ENCODE peak calls at places on chromosomes 11 and 22, in seven cellular contexts. A, M, Y, S, C, P and F are unnamed samples.

GRCh38 chr11:125517116-125517804 is 21.2 kb upstream of the FEZ1 start:
- DNase-seq in A (no peak), M (no peak), Y (no peak), S (peak; percentile 28), C (peak; percentile 94), P (peak; percentile 41), F (peak; percentile 38)

GRCh38 chr22:29167032-29167911 is 38.4 kb upstream of the EMID1 start:
- DNase-seq in A (no peak), M (no peak), Y (no peak), S (no peak), C (no peak), P (no peak), F (no peak)

GRCh38 chr22:34135749-34136148 is 215.5 kb upstream of the LARGE1 start:
- DNase-seq in A (no peak), M (no peak), Y (no peak), S (no peak), C (no peak), P (no peak), F (no peak)

GRCh38 chr11:69102732-69103615 is 52.8 kb upstream of the SMIM38 start:
- DNase-seq in A (no peak), M (no peak), Y (peak; percentile 45), S (peak; percentile 10), C (no peak), P (no peak), F (peak; percentile 61)

GRCh38 chr11:2213384-2213842 is 41.8 kb upstream of the TH start:
- DNase-seq in A (no peak), M (peak; percentile 23), Y (peak; percentile 45), S (no peak), C (no peak), P (no peak), F (no peak)

GRCh38 chr11:776459-777287 is 614 bp downstream of the GATD1 start:
- DNase-seq in A (peak; percentile 47), M (no peak), Y (peak; percentile 68), S (peak; percentile 64), C (no peak), P (no peak), F (no peak)

GRCh38 chr11:2277933-2278523 is 7.6 kb upstream of the ASCL2 start:
- DNase-seq in A (no peak), M (no peak), Y (peak; percentile 28), S (no peak), C (no peak), P (no peak), F (no peak)

GRCh38 chr22:39176673-39177455 is 24.4 kb upstream of the CBX7 start:
- DNase-seq in A (no peak), M (no peak), Y (no peak), S (no peak), C (no peak), P (no peak), F (no peak)

GRCh38 chr22:48889209-48889830 is 938.4 kb downstream of the BRD1 start:
- DNase-seq in A (no peak), M (no peak), Y (peak; percentile 25), S (no peak), C (no peak), P (no peak), F (no peak)

GRCh38 chr11:3609416-3610265 is 32.2 kb downstream of the ART5 start:
- DNase-seq in A (peak; percentile 47), M (peak; percentile 21), Y (no peak), S (peak; percentile 39), C (peak; percentile 54), P (no peak), F (peak; percentile 68)

GRCh38 chr22:28442951-28443876 is 236.4 kb downstream of the TTC28 start:
- DNase-seq in A (no peak), M (peak; percentile 77), Y (peak; percentile 73), S (no peak), C (peak; percentile 39), P (peak; percentile 60), F (peak; percentile 42)

GRCh38 chr11:89922195-89922660 is at the start of gene TRIM49D1:
- DNase-seq in A (no peak), M (no peak), Y (no peak), S (no peak), C (no peak), P (no peak), F (peak; percentile 0)

GRCh38 chr11:76578655-76579046 is 91.9 kb downstream of the LRRC32 start:
- DNase-seq in A (no peak), M (no peak), Y (peak; percentile 71), S (no peak), C (no peak), P (no peak), F (no peak)

GRCh38 chr11:67312187-67313021 is 9.1 kb downstream of the SSH3 start:
- DNase-seq in A (no peak), M (peak; percentile 70), Y (no peak), S (no peak), C (no peak), P (no peak), F (peak; percentile 74)

GRCh38 chr11:37390566-37390965 is 792.5 kb upstream of the RAG2 start:
- DNase-seq in A (no peak), M (no peak), Y (no peak), S (no peak), C (no peak), P (no peak), F (no peak)

GRCh38 chr11:47716692-47717091 is 1.5 kb upstream of the AGBL2 start:
- DNase-seq in A (no peak), M (no peak), Y (no peak), S (no peak), C (no peak), P (no peak), F (no peak)

GRCh38 chr11:832529-833113 is at the start of gene CD151:
- DNase-seq in A (no peak), M (no peak), Y (peak; percentile 72), S (peak; percentile 9), C (no peak), P (peak; percentile 23), F (no peak)

GRCh38 chr11:72239296-72239848 is 4.6 kb downstream of the PHOX2A start:
- DNase-seq in A (no peak), M (no peak), Y (peak; percentile 86), S (peak; percentile 54), C (no peak), P (no peak), F (no peak)

GRCh38 chr11:73143126-73143838 is 1.2 kb upstream of the FCHSD2 start:
- DNase-seq in A (no peak), M (no peak), Y (no peak), S (peak; percentile 43), C (no peak), P (no peak), F (peak; percentile 48)

GRCh38 chr11:116890193-116890592 is 52.8 kb upstream of the APOA1 start:
- DNase-seq in A (no peak), M (no peak), Y (no peak), S (no peak), C (no peak), P (no peak), F (no peak)

GRCh38 chr11:105109353-105109752 is 30.2 kb downstream of the CARD18 start:
- DNase-seq in A (no peak), M (no peak), Y (no peak), S (no peak), C (no peak), P (no peak), F (no peak)